ENCODE peak calls at places on chromosome 20, in nine cellular contexts. Q is IMR-90, E is stomach, O is A549, D is HCT116, C is GM12878, T is esophagus squamous epithelium, A is ovary, M is prostate gland. L is an unnamed sample.

GRCh38 chr20:56259948-56260347 is 11.4 kb downstream of the MC3R start:
- DNase-seq in Q (no peak), E (no peak), O (no peak), D (no peak), C (no peak), T (no peak), A (no peak), M (no peak), L (no peak)

GRCh38 chr20:50953821-50954220 is 4.5 kb downstream of the DPM1 start:
- DNase-seq in Q (no peak), E (no peak), O (no peak), D (no peak), C (no peak), T (no peak), A (no peak), M (no peak), L (no peak)

GRCh38 chr20:13173201-13173600 is 47.9 kb upstream of the ISM1 start:
- DNase-seq in Q (no peak), E (no peak), O (no peak), D (no peak), C (no peak), T (no peak), A (no peak), M (no peak), L (no peak)

GRCh38 chr20:39264506-39265172 is 302.5 kb downstream of the DHX35 start:
- DNase-seq in Q (peak; percentile 71), E (peak; percentile 62), O (peak; percentile 71), D (peak; percentile 60), C (no peak), T (no peak), A (no peak), M (peak; percentile 16), L (peak; percentile 56)

GRCh38 chr20:47540443-47541354 is 39.0 kb downstream of the NCOA3 start:
- DNase-seq in Q (peak; percentile 24), E (no peak), O (peak; percentile 41), D (peak; percentile 24), C (peak; percentile 21), T (no peak), A (no peak), M (no peak), L (no peak)

GRCh38 chr20:46978871-46979536 is 84.4 kb downstream of the EYA2 start:
- DNase-seq in Q (no peak), E (no peak), O (no peak), D (no peak), C (no peak), T (no peak), A (no peak), M (no peak), L (no peak)

GRCh38 chr20:46752639-46753235 is 43.3 kb downstream of the SLC2A10 start:
- DNase-seq in Q (peak; percentile 62), E (peak; percentile 64), O (peak; percentile 69), D (no peak), C (no peak), T (no peak), A (peak; percentile 18), M (peak; percentile 33), L (no peak)

GRCh38 chr20:62298577-62299249 is 4.1 kb upstream of the ADRM1 start:
- DNase-seq in Q (no peak), E (no peak), O (no peak), D (no peak), C (no peak), T (no peak), A (no peak), M (no peak), L (no peak)

GRCh38 chr20:55159230-55159629 is 683.8 kb downstream of the DOK5 start:
- DNase-seq in Q (no peak), E (no peak), O (no peak), D (no peak), C (no peak), T (no peak), A (no peak), M (no peak), L (no peak)

GRCh38 chr20:17616480-17617211 is 46.8 kb downstream of the DSTN start:
- DNase-seq in Q (no peak), E (peak; percentile 24), O (no peak), D (no peak), C (no peak), T (no peak), A (no peak), M (no peak), L (no peak)

GRCh38 chr20:53708129-53708968 is 114.7 kb upstream of the ZNF217 start:
- DNase-seq in Q (peak; percentile 85), E (no peak), O (no peak), D (no peak), C (peak; percentile 94), T (no peak), A (no peak), M (no peak), L (no peak)

GRCh38 chr20:11445891-11446290 is 471.8 kb upstream of the BTBD3 start:
- DNase-seq in Q (peak; percentile 56), E (no peak), O (no peak), D (no peak), C (no peak), T (no peak), A (no peak), M (no peak), L (no peak)

GRCh38 chr20:51767867-51768758 is at the start of gene ATP9A:
- DNase-seq in Q (peak; percentile 31), E (peak; percentile 45), O (no peak), D (no peak), C (no peak), T (no peak), A (peak; percentile 29), M (peak; percentile 30), L (peak; percentile 50)

GRCh38 chr20:35603695-35604443 is 11.8 kb upstream of the SPAG4 start:
- DNase-seq in Q (no peak), E (no peak), O (no peak), D (no peak), C (no peak), T (no peak), A (no peak), M (no peak), L (no peak)

GRCh38 chr20:32524871-32525501 is 60.1 kb downstream of the NOL4L start:
- DNase-seq in Q (no peak), E (peak; percentile 92), O (no peak), D (no peak), C (no peak), T (no peak), A (no peak), M (peak; percentile 53), L (peak; percentile 87)

GRCh38 chr20:61531553-61532345 is 279.7 kb downstream of the CDH4 start:
- DNase-seq in Q (peak; percentile 46), E (no peak), O (no peak), D (no peak), C (no peak), T (no peak), A (no peak), M (no peak), L (no peak)

GRCh38 chr20:462199-462991 is at the start of gene TBC1D20:
- DNase-seq in Q (peak; percentile 84), E (peak; percentile 88), O (peak; percentile 89), D (peak; percentile 60), C (peak; percentile 40), T (no peak), A (peak; percentile 82), M (peak; percentile 83), L (peak; percentile 88)
- TF ChIP-seq POLR2A in Q (peak; percentile 84), E (no peak), O (peak; percentile 94), D (peak; percentile 76), C (peak; percentile 80), T (peak; percentile 73), A (peak; percentile 73), M (peak; percentile 66), L (peak; percentile 84)

GRCh38 chr20:37349517-37350491 is 3.9 kb downstream of the SRC start:
- DNase-seq in Q (peak; percentile 17), E (peak; percentile 77), O (peak; percentile 44), D (no peak), C (no peak), T (no peak), A (peak; percentile 5), M (no peak), L (no peak)

GRCh38 chr20:37347347-37347823 is 1.4 kb downstream of the SRC start:
- DNase-seq in Q (no peak), E (no peak), O (no peak), D (no peak), C (no peak), T (no peak), A (no peak), M (no peak), L (no peak)

GRCh38 chr20:37348643-37349516 is 2.9 kb downstream of the SRC start:
- DNase-seq in Q (no peak), E (no peak), O (no peak), D (no peak), C (no peak), T (no peak), A (peak; percentile 7), M (no peak), L (no peak)

GRCh38 chr20:37346526-37347346 is 796 bp downstream of the SRC start:
- DNase-seq in Q (no peak), E (no peak), O (no peak), D (no peak), C (no peak), T (no peak), A (peak; percentile 40), M (no peak), L (no peak)

DNA sequence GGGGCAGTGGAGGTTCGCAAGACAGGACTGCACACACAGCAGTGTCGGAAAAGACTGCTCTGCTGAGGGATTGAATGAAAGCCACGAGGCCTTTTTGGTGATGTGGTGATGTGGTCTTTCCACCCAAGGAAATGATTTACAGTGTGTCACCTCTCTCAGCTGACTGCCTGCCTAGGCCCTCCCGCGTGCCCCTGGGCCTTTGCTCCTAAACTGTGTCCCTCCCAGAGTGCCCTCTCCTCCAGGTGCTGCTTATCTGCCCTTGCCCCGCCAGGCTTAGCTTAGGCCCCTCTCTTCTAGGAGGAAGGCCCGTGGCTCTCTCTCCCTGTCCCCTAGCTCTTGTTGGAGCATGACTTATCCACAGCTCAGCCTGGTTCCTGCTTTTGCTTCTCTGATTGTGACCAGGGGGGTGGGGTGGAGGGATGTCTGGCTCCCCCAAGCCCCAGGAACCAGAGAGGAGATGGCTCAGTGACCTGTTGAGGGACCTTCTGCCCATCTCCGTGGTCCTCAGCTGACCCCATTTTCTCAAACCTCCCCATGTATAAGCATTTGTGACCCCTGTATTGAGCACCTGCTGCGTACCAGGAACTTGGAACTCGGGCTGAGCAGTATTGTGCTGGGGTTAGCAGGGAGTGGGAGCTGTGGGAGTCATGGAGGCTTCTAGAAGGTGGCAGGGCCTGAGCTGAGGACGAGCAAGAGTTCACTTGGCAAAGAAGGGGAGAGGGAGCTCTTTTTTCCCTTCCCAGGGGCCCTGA is 2.1 kb downstream of the SRC start:
- DNase-seq in Q (no peak), E (no peak), O (no peak), D (no peak), C (no peak), T (no peak), A (no peak), M (no peak), L (no peak)
- H3K27ac ChIP-seq in Q (no peak overlapping the region), E (peak overlapping the region; percentile 69), O (peak overlapping the region; percentile 99), D (peak overlapping the region; percentile 6), C (peak overlapping the region; percentile 90), T (peak overlapping the region; percentile 92), A (no peak overlapping the region), M (peak overlapping the region; percentile 93), L (no peak overlapping the region)

GRCh38 chr20:1992359-1992758 is 1.5 kb downstream of the PDYN start:
- DNase-seq in Q (no peak), E (no peak), O (no peak), D (no peak), C (no peak), T (no peak), A (no peak), M (no peak), L (no peak)
- H3K4me1 ChIP-seq in Q (no peaks in the 10 kb centered on the region), E (no peaks in the 10 kb centered on the region), O (no peaks in the 10 kb centered on the region), D (no peaks in the 10 kb centered on the region), C (no peaks in the 10 kb centered on the region), T (no peaks in the 10 kb centered on the region), A (no peaks in the 10 kb centered on the region), M (no peaks in the 10 kb centered on the region), L (no peaks in the 10 kb centered on the region)

GRCh38 chr20:63625771-63626423 is 1.0 kb downstream of the GMEB2 start:
- DNase-seq in Q (peak; percentile 17), E (no peak), O (peak; percentile 24), D (no peak), C (no peak), T (no peak), A (no peak), M (no peak), L (peak; percentile 37)
- TF ChIP-seq POLR2A in Q (peak; percentile 61), E (no peak), O (no peak), D (peak; percentile 17), C (peak; percentile 78), T (no peak), A (no peak), M (no peak), L (no peak)